ENCODE peak calls at places on chromosomes 16 and 17, in nine cellular contexts. S, P, R, T, Y, K, A, G and U are unnamed samples.

GRCh38 chr16:50666658-50667496 is 14.2 kb downstream of the SNX20 start:
- DNase-seq in S (no peak), P (no peak), R (no peak), T (no peak), Y (peak; percentile 74), K (no peak), A (no peak), G (peak; percentile 23), U (no peak)

GRCh38 chr16:68490829-68491575 is 42.7 kb upstream of the SMPD3 start:
- DNase-seq in S (peak; percentile 62), P (peak; percentile 82), R (no peak), T (no peak), Y (peak; percentile 93), K (no peak), A (no peak), G (no peak), U (no peak)

GRCh38 chr16:17567455-17567854 is 96.7 kb upstream of the XYLT1 start:
- DNase-seq in S (no peak), P (no peak), R (no peak), T (no peak), Y (no peak), K (no peak), A (no peak), G (no peak), U (no peak)

GRCh38 chr16:48895142-48895541 is 285.2 kb upstream of the N4BP1 start:
- DNase-seq in S (no peak), P (no peak), R (peak; percentile 57), T (no peak), Y (peak; percentile 79), K (no peak), A (no peak), G (no peak), U (no peak)

GRCh38 chr17:76940738-76941350 is 72.6 kb downstream of the MGAT5B start:
- DNase-seq in S (no peak), P (no peak), R (no peak), T (no peak), Y (peak; percentile 97), K (peak; percentile 23), A (no peak), G (no peak), U (no peak)

GRCh38 chr17:78844301-78845005 is 3.8 kb upstream of the USP36 start:
- DNase-seq in S (no peak), P (no peak), R (no peak), T (no peak), Y (no peak), K (no peak), A (no peak), G (no peak), U (no peak)

GRCh38 chr17:47615766-47616424 is 33.8 kb upstream of the KPNB1 start:
- DNase-seq in S (peak; percentile 41), P (no peak), R (peak; percentile 69), T (no peak), Y (no peak), K (peak; percentile 52), A (no peak), G (peak; percentile 36), U (no peak)

GRCh38 chr16:30837904-30838303 is 50.9 kb upstream of the ZNF629 start:
- DNase-seq in S (no peak), P (peak; percentile 60), R (no peak), T (no peak), Y (no peak), K (no peak), A (no peak), G (no peak), U (no peak)

GRCh38 chr16:89484923-89485679 is 5.3 kb downstream of the ANKRD11 start:
- DNase-seq in S (no peak), P (no peak), R (no peak), T (no peak), Y (peak; percentile 54), K (no peak), A (no peak), G (no peak), U (no peak)

GRCh38 chr17:40551091-40551873 is 14.0 kb downstream of the CCR7 start:
- DNase-seq in S (peak; percentile 91), P (no peak), R (no peak), T (no peak), Y (peak; percentile 36), K (peak; percentile 100), A (peak; percentile 95), G (no peak), U (peak; percentile 70)

GRCh38 chr17:40550608-40551007 is 14.7 kb downstream of the CCR7 start:
- DNase-seq in S (no peak), P (no peak), R (no peak), T (no peak), Y (peak; percentile 41), K (no peak), A (peak; percentile 88), G (no peak), U (peak; percentile 69)

GRCh38 chr17:40553694-40554534 is 11.4 kb downstream of the CCR7 start:
- DNase-seq in S (no peak), P (no peak), R (no peak), T (no peak), Y (peak; percentile 52), K (peak; percentile 48), A (peak; percentile 91), G (no peak), U (peak; percentile 78)

GRCh38 chr17:40552806-40553693 is 12.2 kb downstream of the CCR7 start:
- DNase-seq in S (no peak), P (no peak), R (no peak), T (no peak), Y (peak; percentile 48), K (no peak), A (peak; percentile 90), G (no peak), U (no peak)

GRCh38 chr17:40551874-40552768 is 13.2 kb downstream of the CCR7 start:
- DNase-seq in S (peak; percentile 95), P (no peak), R (no peak), T (no peak), Y (peak; percentile 45), K (peak; percentile 95), A (peak; percentile 91), G (no peak), U (no peak)
- H3K4me1 ChIP-seq in S (peaks cover 84% of the 10 kb centered on the region), P (peaks cover 51% of the 10 kb centered on the region), R (peaks cover 32% of the 10 kb centered on the region), T (peaks cover 100% of the 10 kb centered on the region), Y (no peaks in the 10 kb centered on the region), K (peaks cover 91% of the 10 kb centered on the region), A (peaks cover 97% of the 10 kb centered on the region), G (peaks cover 99% of the 10 kb centered on the region), U (peaks cover 93% of the 10 kb centered on the region)

GRCh38 chr17:75514299-75515228 is 773 bp downstream of the CASKIN2 start:
- DNase-seq in S (no peak), P (peak; percentile 89), R (peak; percentile 56), T (no peak), Y (peak; percentile 74), K (no peak), A (no peak), G (no peak), U (no peak)

GRCh38 chr17:75516255-75516618 is at the start of gene TSEN54:
- DNase-seq in S (peak; percentile 98), P (peak; percentile 93), R (peak; percentile 91), T (peak; percentile 54), Y (peak; percentile 98), K (peak; percentile 78), A (peak; percentile 96), G (peak; percentile 92), U (peak; percentile 95)

GRCh38 chr17:75515229-75515522 is 161 bp downstream of the CASKIN2 start:
- DNase-seq in S (no peak), P (no peak), R (no peak), T (no peak), Y (no peak), K (no peak), A (no peak), G (no peak), U (no peak)

GRCh38 chr17:75516619-75517276 is 420 bp downstream of the TSEN54 start:
- DNase-seq in S (peak; percentile 52), P (no peak), R (peak; percentile 74), T (no peak), Y (peak; percentile 85), K (no peak), A (no peak), G (no peak), U (peak; percentile 54)

DNA sequence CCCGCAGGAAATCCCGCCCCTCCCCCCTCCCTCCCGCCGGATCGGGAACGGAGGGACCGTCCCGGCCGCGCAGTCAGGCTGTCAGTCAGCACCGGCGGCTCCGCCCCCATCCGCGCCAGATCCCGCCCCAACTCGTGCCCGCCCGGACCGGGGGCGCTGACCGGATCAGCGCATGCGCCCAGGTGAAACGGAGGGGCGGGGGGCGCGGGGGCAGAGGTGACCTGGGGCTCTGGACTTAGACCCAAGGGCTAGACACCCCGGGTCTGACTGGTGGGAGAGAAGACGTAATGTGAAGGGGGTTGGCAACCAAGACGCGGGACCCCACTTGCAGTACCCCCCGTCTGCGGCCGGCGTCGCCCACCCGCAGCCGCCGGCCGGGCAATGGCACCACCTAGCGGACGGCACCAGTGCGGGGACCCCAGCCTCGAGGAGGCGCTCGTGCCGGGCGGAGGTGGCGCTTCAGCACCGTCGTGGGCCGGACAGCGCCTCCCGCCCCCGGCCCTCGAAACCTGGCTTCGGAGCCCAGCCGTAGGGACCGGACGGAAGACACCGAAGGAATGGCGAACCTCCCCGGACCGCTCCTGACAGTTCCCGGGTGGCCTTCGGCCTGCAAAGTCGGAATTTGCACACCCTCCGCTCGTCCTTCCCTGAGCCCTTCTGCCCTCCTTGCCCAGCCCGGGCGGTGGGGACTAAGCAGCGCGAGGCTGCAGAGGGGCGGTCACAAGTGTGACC is at the start of gene CASKIN2:
- DNase-seq in S (peak; percentile 99), P (peak; percentile 96), R (peak; percentile 95), T (peak; percentile 33), Y (peak; percentile 100), K (peak; percentile 86), A (peak; percentile 97), G (peak; percentile 74), U (peak; percentile 98)
- H3K4me1 ChIP-seq in S (peaks cover 38% of the 10 kb centered on the region), P (peaks cover 46% of the 10 kb centered on the region), R (peaks cover 26% of the 10 kb centered on the region), T (peaks cover 80% of the 10 kb centered on the region), Y (peaks cover 7% of the 10 kb centered on the region), K (peaks cover 53% of the 10 kb centered on the region), A (peaks cover 53% of the 10 kb centered on the region), G (peaks cover 28% of the 10 kb centered on the region), U (peaks cover 54% of the 10 kb centered on the region)

GRCh38 chr16:8855972-8856371 is 12.8 kb downstream of the CARHSP1 start:
- DNase-seq in S (no peak), P (no peak), R (no peak), T (no peak), Y (no peak), K (no peak), A (no peak), G (no peak), U (no peak)
- H3K4me1 ChIP-seq in S (peaks cover 13% of the 10 kb centered on the region), P (peaks cover 10% of the 10 kb centered on the region), R (no peaks in the 10 kb centered on the region), T (peaks cover 58% of the 10 kb centered on the region), Y (peaks cover 15% of the 10 kb centered on the region), K (peaks cover 30% of the 10 kb centered on the region), A (peaks cover 35% of the 10 kb centered on the region), G (no peaks in the 10 kb centered on the region), U (peaks cover 5% of the 10 kb centered on the region)

GRCh38 chr17:10217916-10218315 is 19.5 kb upstream of the GAS7 start:
- DNase-seq in S (no peak), P (no peak), R (no peak), T (no peak), Y (no peak), K (no peak), A (no peak), G (no peak), U (no peak)

GRCh38 chr17:10210151-10210574 is 11.8 kb upstream of the GAS7 start:
- DNase-seq in S (no peak), P (no peak), R (no peak), T (no peak), Y (peak; percentile 82), K (no peak), A (no peak), G (no peak), U (no peak)

GRCh38 chr17:10216213-10216982 is 18.0 kb upstream of the GAS7 start:
- DNase-seq in S (no peak), P (no peak), R (no peak), T (no peak), Y (peak; percentile 81), K (no peak), A (no peak), G (no peak), U (no peak)

GRCh38 chr17:10215286-10215685 is 16.9 kb upstream of the GAS7 start:
- DNase-seq in S (no peak), P (no peak), R (no peak), T (no peak), Y (no peak), K (no peak), A (no peak), G (no peak), U (no peak)
- H3K4me1 ChIP-seq in S (no peaks in the 10 kb centered on the region), P (no peaks in the 10 kb centered on the region), R (no peaks in the 10 kb centered on the region), T (peaks cover 2% of the 10 kb centered on the region), Y (peaks cover 3% of the 10 kb centered on the region), K (no peaks in the 10 kb centered on the region), A (peaks cover 6% of the 10 kb centered on the region), G (no peaks in the 10 kb centered on the region), U (no peaks in the 10 kb centered on the region)